ENCODE peak calls at places on chromosomes 2 and 18, in nine cellular contexts. One of them, this sample, is unnamed.

GRCh38 chr2:238731961-238732360 is 115.9 kb upstream of the TWIST2 start:
- DNase-seq in upper lobe of right lung: no peak
- DNase-seq in astrocyte of the cerebellum: no peak
- DNase-seq in GM23338: no peak
- DNase-seq in pancreas: no peak
- DNase-seq in SK-N-SH: no peak
- DNase-seq in A549: no peak
- DNase-seq in epithelial cell of esophagus: no peak
- DNase-seq in RWPE2: no peak
- DNase-seq in this sample: no peak

GRCh38 chr2:12594590-12594989 is 122.1 kb upstream of the TRIB2 start:
- DNase-seq in upper lobe of right lung: no peak
- DNase-seq in astrocyte of the cerebellum: no peak
- DNase-seq in GM23338: no peak
- DNase-seq in pancreas: no peak
- DNase-seq in SK-N-SH: no peak
- DNase-seq in A549: no peak
- DNase-seq in epithelial cell of esophagus: peak
- DNase-seq in RWPE2: no peak
- DNase-seq in this sample: no peak

GRCh38 chr2:128115921-128116320 is 24.9 kb downstream of the UGGT1 start:
- DNase-seq in upper lobe of right lung: no peak
- DNase-seq in astrocyte of the cerebellum: no peak
- DNase-seq in GM23338: no peak
- DNase-seq in pancreas: no peak
- DNase-seq in SK-N-SH: no peak
- DNase-seq in A549: no peak
- DNase-seq in epithelial cell of esophagus: no peak
- DNase-seq in RWPE2: no peak
- DNase-seq in this sample: no peak

GRCh38 chr2:113069676-113070605 is 2.2 kb downstream of the IL1F10 start:
- DNase-seq in upper lobe of right lung: no peak
- DNase-seq in astrocyte of the cerebellum: no peak
- DNase-seq in GM23338: no peak
- DNase-seq in pancreas: no peak
- DNase-seq in SK-N-SH: no peak
- DNase-seq in A549: no peak
- DNase-seq in epithelial cell of esophagus: no peak
- DNase-seq in RWPE2: no peak
- DNase-seq in this sample: no peak

GRCh38 chr2:205047273-205047839 is 502.1 kb downstream of the PARD3B start:
- DNase-seq in upper lobe of right lung: no peak
- DNase-seq in astrocyte of the cerebellum: no peak
- DNase-seq in GM23338: peak
- DNase-seq in pancreas: no peak
- DNase-seq in SK-N-SH: no peak
- DNase-seq in A549: no peak
- DNase-seq in epithelial cell of esophagus: no peak
- DNase-seq in RWPE2: no peak
- DNase-seq in this sample: no peak

GRCh38 chr2:100952512-100952911 is 49.6 kb upstream of the RPL31 start:
- DNase-seq in upper lobe of right lung: no peak
- DNase-seq in astrocyte of the cerebellum: no peak
- DNase-seq in GM23338: no peak
- DNase-seq in pancreas: no peak
- DNase-seq in SK-N-SH: no peak
- DNase-seq in A549: no peak
- DNase-seq in epithelial cell of esophagus: no peak
- DNase-seq in RWPE2: no peak
- DNase-seq in this sample: no peak

GRCh38 chr2:36680012-36680411 is 16.5 kb upstream of the VIT start:
- DNase-seq in upper lobe of right lung: no peak
- DNase-seq in astrocyte of the cerebellum: no peak
- DNase-seq in GM23338: no peak
- DNase-seq in pancreas: no peak
- DNase-seq in SK-N-SH: no peak
- DNase-seq in A549: no peak
- DNase-seq in epithelial cell of esophagus: no peak
- DNase-seq in RWPE2: no peak
- DNase-seq in this sample: no peak

GRCh38 chr2:54672587-54673456 is 50.6 kb upstream of the EML6 start:
- DNase-seq in upper lobe of right lung: no peak
- DNase-seq in astrocyte of the cerebellum: no peak
- DNase-seq in GM23338: no peak
- DNase-seq in pancreas: no peak
- DNase-seq in SK-N-SH: no peak
- DNase-seq in A549: no peak
- DNase-seq in epithelial cell of esophagus: peak
- DNase-seq in RWPE2: no peak
- DNase-seq in this sample: no peak

GRCh38 chr18:6222271-6222670 is 192.4 kb downstream of the L3MBTL4 start:
- DNase-seq in upper lobe of right lung: no peak
- DNase-seq in astrocyte of the cerebellum: no peak
- DNase-seq in GM23338: no peak
- DNase-seq in pancreas: no peak
- DNase-seq in SK-N-SH: no peak
- DNase-seq in A549: no peak
- DNase-seq in epithelial cell of esophagus: no peak
- DNase-seq in RWPE2: no peak
- DNase-seq in this sample: no peak

GRCh38 chr2:149313512-149313972 is 16.8 kb upstream of the LYPD6 start:
- DNase-seq in upper lobe of right lung: no peak
- DNase-seq in astrocyte of the cerebellum: no peak
- DNase-seq in GM23338: peak
- DNase-seq in pancreas: peak
- DNase-seq in SK-N-SH: peak
- DNase-seq in A549: peak
- DNase-seq in epithelial cell of esophagus: peak
- DNase-seq in RWPE2: no peak
- DNase-seq in this sample: no peak

GRCh38 chr2:46098606-46099005 is 198.6 kb upstream of the EPAS1 start:
- DNase-seq in upper lobe of right lung: no peak
- DNase-seq in astrocyte of the cerebellum: peak
- DNase-seq in GM23338: no peak
- DNase-seq in pancreas: no peak
- DNase-seq in SK-N-SH: no peak
- DNase-seq in A549: peak
- DNase-seq in epithelial cell of esophagus: peak
- DNase-seq in RWPE2: peak
- DNase-seq in this sample: peak

GRCh38 chr2:212915121-212915782 is 236.2 kb downstream of the IKZF2 start:
- DNase-seq in upper lobe of right lung: no peak
- DNase-seq in astrocyte of the cerebellum: no peak
- DNase-seq in GM23338: no peak
- DNase-seq in pancreas: no peak
- DNase-seq in SK-N-SH: no peak
- DNase-seq in A549: no peak
- DNase-seq in epithelial cell of esophagus: peak
- DNase-seq in RWPE2: no peak
- DNase-seq in this sample: no peak

GRCh38 chr2:25617948-25618646 is 55.3 kb downstream of the DTNB start:
- DNase-seq in upper lobe of right lung: no peak
- DNase-seq in astrocyte of the cerebellum: peak
- DNase-seq in GM23338: no peak
- DNase-seq in pancreas: no peak
- DNase-seq in SK-N-SH: no peak
- DNase-seq in A549: no peak
- DNase-seq in epithelial cell of esophagus: peak
- DNase-seq in RWPE2: no peak
- DNase-seq in this sample: peak
- TF ChIP-seq CTCF in upper lobe of right lung: no peak
- TF ChIP-seq CTCF in astrocyte of the cerebellum: no peak
- TF ChIP-seq CTCF in GM23338: no peak
- TF ChIP-seq CTCF in pancreas: no peak
- TF ChIP-seq CTCF in SK-N-SH: no peak
- TF ChIP-seq CTCF in A549: no peak
- TF ChIP-seq CTCF in epithelial cell of esophagus: no peak
- TF ChIP-seq CTCF in RWPE2: no peak
- TF ChIP-seq CTCF in this sample: no peak

DNA sequence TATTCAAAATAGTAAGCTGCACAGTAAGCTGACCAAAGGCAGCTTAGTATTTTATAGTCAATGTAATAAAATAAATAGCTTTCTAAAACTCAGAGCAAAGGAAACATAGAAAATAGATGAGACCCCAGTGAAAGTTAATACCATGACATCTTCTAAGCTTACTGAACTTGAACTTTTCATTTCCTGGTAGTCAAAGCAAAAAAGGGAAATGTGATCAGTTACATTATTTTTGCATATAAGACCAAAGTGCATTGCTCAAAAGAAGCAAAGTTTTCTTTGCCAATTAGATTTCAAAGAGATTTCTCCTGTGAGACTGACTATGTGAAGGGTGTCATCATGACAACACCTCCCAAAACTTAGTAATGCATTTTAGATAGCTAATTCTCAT is 70.2 kb downstream of the MYO1B start:
- DNase-seq in upper lobe of right lung: no peak
- DNase-seq in astrocyte of the cerebellum: no peak
- DNase-seq in GM23338: no peak
- DNase-seq in pancreas: no peak
- DNase-seq in SK-N-SH: no peak
- DNase-seq in A549: no peak
- DNase-seq in epithelial cell of esophagus: no peak
- DNase-seq in RWPE2: no peak
- DNase-seq in this sample: no peak
- TF ChIP-seq CTCF in upper lobe of right lung: no peak
- TF ChIP-seq CTCF in astrocyte of the cerebellum: no peak
- TF ChIP-seq CTCF in GM23338: no peak
- TF ChIP-seq CTCF in pancreas: no peak
- TF ChIP-seq CTCF in SK-N-SH: no peak
- TF ChIP-seq CTCF in A549: no peak
- TF ChIP-seq CTCF in epithelial cell of esophagus: no peak
- TF ChIP-seq CTCF in RWPE2: no peak
- TF ChIP-seq CTCF in this sample: no peak

GRCh38 chr2:18856766-18857165 is 267.4 kb upstream of the NT5C1B start:
- DNase-seq in upper lobe of right lung: no peak
- DNase-seq in astrocyte of the cerebellum: peak
- DNase-seq in GM23338: no peak
- DNase-seq in pancreas: no peak
- DNase-seq in SK-N-SH: no peak
- DNase-seq in A549: no peak
- DNase-seq in epithelial cell of esophagus: no peak
- DNase-seq in RWPE2: no peak
- DNase-seq in this sample: peak

GRCh38 chr2:18849841-18850578 is 260.6 kb upstream of the NT5C1B start:
- DNase-seq in upper lobe of right lung: no peak
- DNase-seq in astrocyte of the cerebellum: no peak
- DNase-seq in GM23338: peak
- DNase-seq in pancreas: no peak
- DNase-seq in SK-N-SH: no peak
- DNase-seq in A549: no peak
- DNase-seq in epithelial cell of esophagus: no peak
- DNase-seq in RWPE2: no peak
- DNase-seq in this sample: no peak

GRCh38 chr2:18860179-18860578 is 270.8 kb upstream of the NT5C1B start:
- DNase-seq in upper lobe of right lung: no peak
- DNase-seq in astrocyte of the cerebellum: peak
- DNase-seq in GM23338: no peak
- DNase-seq in pancreas: no peak
- DNase-seq in SK-N-SH: no peak
- DNase-seq in A549: no peak
- DNase-seq in epithelial cell of esophagus: no peak
- DNase-seq in RWPE2: no peak
- DNase-seq in this sample: no peak

GRCh38 chr2:18855027-18855426 is 265.7 kb upstream of the NT5C1B start:
- DNase-seq in upper lobe of right lung: no peak
- DNase-seq in astrocyte of the cerebellum: no peak
- DNase-seq in GM23338: peak
- DNase-seq in pancreas: no peak
- DNase-seq in SK-N-SH: no peak
- DNase-seq in A549: peak
- DNase-seq in epithelial cell of esophagus: peak
- DNase-seq in RWPE2: no peak
- DNase-seq in this sample: no peak
- TF ChIP-seq CTCF in upper lobe of right lung: peak
- TF ChIP-seq CTCF in astrocyte of the cerebellum: peak
- TF ChIP-seq CTCF in GM23338: peak
- TF ChIP-seq CTCF in pancreas: no peak
- TF ChIP-seq CTCF in SK-N-SH: peak
- TF ChIP-seq CTCF in A549: peak
- TF ChIP-seq CTCF in epithelial cell of esophagus: peak
- TF ChIP-seq CTCF in RWPE2: peak
- TF ChIP-seq CTCF in this sample: peak

DNA sequence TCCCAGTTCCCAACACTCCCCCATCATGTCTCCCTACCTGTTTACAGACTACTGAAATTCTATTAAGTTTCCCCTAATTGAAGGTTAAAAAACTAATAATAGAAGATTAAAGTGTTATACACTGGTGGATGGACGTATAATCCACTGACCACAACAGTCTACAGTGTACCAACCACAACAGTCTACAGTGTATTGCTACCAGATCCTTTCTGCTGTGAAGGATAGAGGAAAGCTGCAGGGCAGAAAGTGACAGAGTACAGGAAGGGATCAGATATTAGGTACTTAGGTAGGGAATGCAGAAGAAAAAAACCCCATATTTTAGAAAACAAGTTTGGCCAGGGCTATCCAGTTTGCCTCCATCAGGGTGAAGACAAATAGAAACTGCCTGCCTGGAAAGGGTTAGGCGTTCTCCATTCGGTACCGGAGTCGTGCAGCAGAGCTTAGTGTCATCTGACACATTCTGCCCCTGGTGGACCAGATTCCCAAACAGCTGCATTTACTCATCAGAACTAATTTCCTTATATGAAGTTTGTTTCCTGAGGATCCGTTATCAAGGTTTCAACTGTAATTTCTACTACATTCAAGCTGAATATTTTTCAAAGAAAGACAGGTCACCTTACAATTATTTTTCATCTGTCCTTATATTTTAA is 49.9 kb downstream of the KLF7 start:
- DNase-seq in upper lobe of right lung: no peak
- DNase-seq in astrocyte of the cerebellum: no peak
- DNase-seq in GM23338: peak
- DNase-seq in pancreas: no peak
- DNase-seq in SK-N-SH: peak
- DNase-seq in A549: no peak
- DNase-seq in epithelial cell of esophagus: peak
- DNase-seq in RWPE2: no peak
- DNase-seq in this sample: no peak
- TF ChIP-seq CTCF in upper lobe of right lung: peak
- TF ChIP-seq CTCF in astrocyte of the cerebellum: no peak
- TF ChIP-seq CTCF in GM23338: no peak
- TF ChIP-seq CTCF in pancreas: no peak
- TF ChIP-seq CTCF in SK-N-SH: no peak
- TF ChIP-seq CTCF in A549: no peak
- TF ChIP-seq CTCF in epithelial cell of esophagus: peak
- TF ChIP-seq CTCF in RWPE2: no peak
- TF ChIP-seq CTCF in this sample: peak

GRCh38 chr2:167069855-167070254 is 181.6 kb downstream of the XIRP2 start:
- DNase-seq in upper lobe of right lung: no peak
- DNase-seq in astrocyte of the cerebellum: no peak
- DNase-seq in GM23338: no peak
- DNase-seq in pancreas: no peak
- DNase-seq in SK-N-SH: no peak
- DNase-seq in A549: no peak
- DNase-seq in epithelial cell of esophagus: peak
- DNase-seq in RWPE2: no peak
- DNase-seq in this sample: no peak
- TF ChIP-seq CTCF in upper lobe of right lung: no peak
- TF ChIP-seq CTCF in astrocyte of the cerebellum: no peak
- TF ChIP-seq CTCF in GM23338: no peak
- TF ChIP-seq CTCF in pancreas: no peak
- TF ChIP-seq CTCF in SK-N-SH: no peak
- TF ChIP-seq CTCF in A549: no peak
- TF ChIP-seq CTCF in epithelial cell of esophagus: no peak
- TF ChIP-seq CTCF in RWPE2: no peak
- TF ChIP-seq CTCF in this sample: no peak

GRCh38 chr2:105179469-105180372 is 61.8 kb upstream of the GPR45 start:
- DNase-seq in upper lobe of right lung: no peak
- DNase-seq in astrocyte of the cerebellum: peak
- DNase-seq in GM23338: peak
- DNase-seq in pancreas: no peak
- DNase-seq in SK-N-SH: peak
- DNase-seq in A549: peak
- DNase-seq in epithelial cell of esophagus: peak
- DNase-seq in RWPE2: no peak
- DNase-seq in this sample: peak
- TF ChIP-seq CTCF in upper lobe of right lung: peak
- TF ChIP-seq CTCF in astrocyte of the cerebellum: peak
- TF ChIP-seq CTCF in GM23338: peak
- TF ChIP-seq CTCF in pancreas: no peak
- TF ChIP-seq CTCF in SK-N-SH: peak
- TF ChIP-seq CTCF in A549: peak
- TF ChIP-seq CTCF in epithelial cell of esophagus: peak
- TF ChIP-seq CTCF in RWPE2: peak
- TF ChIP-seq CTCF in this sample: peak

This sample was measured in AG09319.